ENCODE peak calls at places on chromosomes 2 and 18, in seven cellular contexts. K is uterus, Z is GM23338, O is psoas muscle, I is spleen, P is SK-N-SH, Q is A673. Y is an unnamed sample. For H3K27me3, the result is how much of the 10 kb centered on the place peaks cover.

GRCh38 chr2:68417931-68418330 is 49.2 kb downstream of the FBXO48 start:
- DNase-seq in K (no peak), Z (no peak), O (no peak), I (no peak), P (no peak), Q (no peak), Y (no peak)

GRCh38 chr2:233566141-233566956 is at the start of gene USP40:
- DNase-seq in K (peak), Z (peak), O (peak), I (peak), P (peak), Q (peak), Y (peak)

GRCh38 chr2:239548491-239548890 is 147.7 kb upstream of the HDAC4 start:
- DNase-seq in K (no peak), Z (no peak), O (no peak), I (peak), P (no peak), Q (no peak), Y (no peak)

GRCh38 chr2:59575191-59575590 is 978.3 kb downstream of the BCL11A start:
- DNase-seq in K (no peak), Z (no peak), O (no peak), I (no peak), P (no peak), Q (no peak), Y (no peak)

GRCh38 chr18:25137133-25137472 is 214.9 kb downstream of the ZNF521 start:
- DNase-seq in K (no peak), Z (no peak), O (no peak), I (no peak), P (no peak), Q (no peak), Y (no peak)

GRCh38 chr2:203667838-203668237 is 38.6 kb upstream of the CD28 start:
- DNase-seq in K (no peak), Z (no peak), O (no peak), I (no peak), P (no peak), Q (no peak), Y (no peak)

GRCh38 chr2:44766220-44766619 is 175.3 kb upstream of the SIX3 start:
- DNase-seq in K (no peak), Z (no peak), O (no peak), I (no peak), P (no peak), Q (no peak), Y (no peak)

GRCh38 chr2:33644215-33644614 is 45.1 kb upstream of the FAM98A start:
- DNase-seq in K (no peak), Z (no peak), O (no peak), I (no peak), P (no peak), Q (no peak), Y (no peak)

GRCh38 chr2:207330912-207331311 is 165.2 kb upstream of the KLF7 start:
- DNase-seq in K (peak), Z (no peak), O (no peak), I (no peak), P (no peak), Q (peak), Y (peak)

GRCh38 chr2:237149425-237149824 is 63.7 kb downstream of the COPS8 start:
- DNase-seq in K (no peak), Z (no peak), O (no peak), I (no peak), P (no peak), Q (no peak), Y (no peak)

GRCh38 chr2:64865073-64865830 is 123.9 kb upstream of the SLC1A4 start:
- DNase-seq in K (peak), Z (peak), O (peak), I (peak), P (peak), Q (peak), Y (no peak)

GRCh38 chr2:102806250-102806837 is 44.5 kb downstream of the TMEM182 start:
- DNase-seq in K (peak), Z (peak), O (peak), I (no peak), P (peak), Q (peak), Y (peak)

GRCh38 chr2:112173646-112174319 is 35.6 kb downstream of the FBLN7 start:
- DNase-seq in K (no peak), Z (no peak), O (no peak), I (no peak), P (peak), Q (peak), Y (no peak)

GRCh38 chr18:49020621-49021021 is 69.9 kb upstream of the SMAD7 start:
- DNase-seq in K (peak), Z (no peak), O (peak), I (no peak), P (no peak), Q (no peak), Y (no peak)

GRCh38 chr2:71336384-71336783 is 4.8 kb downstream of the ZNF638 start:
- DNase-seq in K (no peak), Z (no peak), O (no peak), I (no peak), P (no peak), Q (no peak), Y (no peak)

GRCh38 chr18:38923136-38923535 is 1357.5 kb upstream of the CELF4 start:
- DNase-seq in K (no peak), Z (peak), O (no peak), I (no peak), P (no peak), Q (no peak), Y (no peak)

GRCh38 chr2:150596071-150596470 is 108.6 kb upstream of the RND3 start:
- DNase-seq in K (no peak), Z (no peak), O (no peak), I (no peak), P (no peak), Q (no peak), Y (peak)

GRCh38 chr2:218806346-218806978 is 24.5 kb downstream of the CYP27A1 start:
- DNase-seq in K (peak), Z (peak), O (peak), I (no peak), P (no peak), Q (peak), Y (peak)

GRCh38 chr18:52190630-52191029 is 149.4 kb upstream of the DCC start:
- DNase-seq in K (no peak), Z (peak), O (no peak), I (no peak), P (no peak), Q (peak), Y (no peak)

GRCh38 chr18:45910405-45911023 is 56.6 kb downstream of the EPG5 start:
- DNase-seq in K (no peak), Z (peak), O (no peak), I (peak), P (peak), Q (peak), Y (no peak)

GRCh38 chr2:125424386-125424785 is 1231.6 kb upstream of the GYPC start:
- DNase-seq in K (no peak), Z (no peak), O (no peak), I (no peak), P (no peak), Q (no peak), Y (no peak)

GRCh38 chr18:53952700-53953099 is 271.8 kb downstream of the MBD2 start:
- DNase-seq in K (no peak), Z (no peak), O (no peak), I (no peak), P (no peak), Q (no peak), Y (no peak)

GRCh38 chr2:171410101-171410500 is 23.7 kb downstream of the METTL8 start:
- DNase-seq in K (no peak), Z (no peak), O (no peak), I (no peak), P (no peak), Q (no peak), Y (no peak)

GRCh38 chr18:48545690-48546365 is 7.0 kb downstream of the CTIF start:
- DNase-seq in K (peak), Z (peak), O (peak), I (no peak), P (peak), Q (peak), Y (no peak)

GRCh38 chr2:101524811-101525430 is 50.0 kb upstream of the RFX8 start:
- DNase-seq in K (no peak), Z (no peak), O (peak), I (no peak), P (no peak), Q (no peak), Y (no peak)

GRCh38 chr2:174729797-174730529 is 34.3 kb downstream of the CHRNA1 start:
- DNase-seq in K (no peak), Z (peak), O (no peak), I (no peak), P (peak), Q (peak), Y (no peak)

GRCh38 chr2:143553261-143553660 is 424.0 kb downstream of the ARHGAP15 start:
- DNase-seq in K (no peak), Z (no peak), O (no peak), I (no peak), P (no peak), Q (no peak), Y (no peak)

GRCh38 chr2:197673606-197674005 is 1.8 kb downstream of the RFTN2 start:
- DNase-seq in K (no peak), Z (no peak), O (no peak), I (no peak), P (no peak), Q (no peak), Y (no peak)

GRCh38 chr2:146754606-146755005 is 1090.2 kb upstream of the ACVR2A start:
- DNase-seq in K (no peak), Z (no peak), O (no peak), I (no peak), P (no peak), Q (no peak), Y (no peak)

GRCh38 chr18:55404811-55405654 is 183.0 kb downstream of the TCF4 start:
- DNase-seq in K (no peak), Z (no peak), O (no peak), I (no peak), P (no peak), Q (no peak), Y (no peak)

GRCh38 chr2:168571061-168571460 is 115.0 kb downstream of the CERS6 start:
- DNase-seq in K (no peak), Z (no peak), O (no peak), I (no peak), P (no peak), Q (no peak), Y (no peak)

GRCh38 chr18:21686282-21687105 is 18.1 kb downstream of the ABHD3 start:
- DNase-seq in K (no peak), Z (no peak), O (no peak), I (no peak), P (no peak), Q (peak), Y (no peak)

GRCh38 chr2:238158807-238159539 is at the start of gene ERFE:
- DNase-seq in K (peak), Z (peak), O (peak), I (peak), P (peak), Q (peak), Y (no peak)

GRCh38 chr2:237156131-237156856 is 70.6 kb downstream of the COPS8 start:
- DNase-seq in K (peak), Z (no peak), O (peak), I (peak), P (peak), Q (no peak), Y (peak)

GRCh38 chr2:161134547-161135518 is 25.4 kb upstream of the TANK start:
- DNase-seq in K (no peak), Z (peak), O (no peak), I (no peak), P (peak), Q (peak), Y (no peak)

GRCh38 chr2:43184339-43184895 is 42.0 kb downstream of the ZFP36L2 start:
- DNase-seq in K (no peak), Z (no peak), O (no peak), I (no peak), P (no peak), Q (no peak), Y (no peak)

GRCh38 chr18:3665780-3666525 is 216.0 kb downstream of the TGIF1 start:
- DNase-seq in K (peak), Z (peak), O (peak), I (peak), P (peak), Q (peak), Y (peak)

GRCh38 chr18:3669376-3669775 is 219.4 kb downstream of the TGIF1 start:
- DNase-seq in K (no peak), Z (no peak), O (no peak), I (no peak), P (no peak), Q (no peak), Y (no peak)

GRCh38 chr18:3666526-3667254 is 216.7 kb downstream of the TGIF1 start:
- DNase-seq in K (no peak), Z (no peak), O (no peak), I (no peak), P (no peak), Q (no peak), Y (no peak)

GRCh38 chr18:3665187-3665586 is 215.2 kb downstream of the TGIF1 start:
- DNase-seq in K (no peak), Z (no peak), O (no peak), I (no peak), P (no peak), Q (no peak), Y (no peak)

GRCh38 chr18:3667255-3668137 is 217.5 kb downstream of the TGIF1 start:
- DNase-seq in K (no peak), Z (no peak), O (no peak), I (no peak), P (no peak), Q (no peak), Y (no peak)
- H3K4me3 ChIP-seq in K (no peak), Z (no peak), O (no peak), I (no peak), P (no peak), Q (no peak), Y (no peak)

GRCh38 chr2:162964513-162964912 is 125.9 kb upstream of the KCNH7 start:
- DNase-seq in K (no peak), Z (peak), O (no peak), I (no peak), P (no peak), Q (no peak), Y (no peak)
- H3K27me3 ChIP-seq in K (under half), Z (under half), O (under half), I (under half), P (under half), Q (under half), Y (under half)

GRCh38 chr2:224038830-224039079 is 331 bp downstream of the SERPINE2 start:
- DNase-seq in K (no peak), Z (no peak), O (no peak), I (no peak), P (no peak), Q (no peak), Y (no peak)

GRCh38 chr2:224039080-224039769 is at the start of gene SERPINE2:
- DNase-seq in K (peak), Z (peak), O (peak), I (peak), P (peak), Q (peak), Y (no peak)

GRCh38 chr2:224038049-224038829 is 847 bp downstream of the SERPINE2 start:
- DNase-seq in K (peak), Z (peak), O (peak), I (peak), P (no peak), Q (peak), Y (no peak)

GRCh38 chr2:224040753-224041152 is 1.7 kb upstream of the SERPINE2 start:
- DNase-seq in K (no peak), Z (no peak), O (no peak), I (no peak), P (no peak), Q (no peak), Y (no peak)

GRCh38 chr2:224039770-224040088 is 643 bp upstream of the SERPINE2 start:
- DNase-seq in K (no peak), Z (peak), O (no peak), I (no peak), P (no peak), Q (no peak), Y (no peak)
- TF ChIP-seq CTCF in K (no peak), Z (peak), O (no peak), I (no peak), P (peak), Q (no peak), Y (no peak)

GRCh38 chr2:69947078-69947801 is 14.2 kb downstream of the ASPRV1 start:
- DNase-seq in K (no peak), Z (no peak), O (no peak), I (no peak), P (no peak), Q (no peak), Y (no peak)

GRCh38 chr2:69945447-69945846 is 16.0 kb downstream of the ASPRV1 start:
- DNase-seq in K (no peak), Z (no peak), O (no peak), I (peak), P (no peak), Q (no peak), Y (no peak)

GRCh38 chr2:69945900-69946299 is 15.5 kb downstream of the ASPRV1 start:
- DNase-seq in K (no peak), Z (no peak), O (no peak), I (no peak), P (no peak), Q (no peak), Y (no peak)

GRCh38 chr2:69948032-69948962 is 13.1 kb downstream of the ASPRV1 start:
- DNase-seq in K (no peak), Z (peak), O (no peak), I (no peak), P (peak), Q (no peak), Y (no peak)

DNA sequence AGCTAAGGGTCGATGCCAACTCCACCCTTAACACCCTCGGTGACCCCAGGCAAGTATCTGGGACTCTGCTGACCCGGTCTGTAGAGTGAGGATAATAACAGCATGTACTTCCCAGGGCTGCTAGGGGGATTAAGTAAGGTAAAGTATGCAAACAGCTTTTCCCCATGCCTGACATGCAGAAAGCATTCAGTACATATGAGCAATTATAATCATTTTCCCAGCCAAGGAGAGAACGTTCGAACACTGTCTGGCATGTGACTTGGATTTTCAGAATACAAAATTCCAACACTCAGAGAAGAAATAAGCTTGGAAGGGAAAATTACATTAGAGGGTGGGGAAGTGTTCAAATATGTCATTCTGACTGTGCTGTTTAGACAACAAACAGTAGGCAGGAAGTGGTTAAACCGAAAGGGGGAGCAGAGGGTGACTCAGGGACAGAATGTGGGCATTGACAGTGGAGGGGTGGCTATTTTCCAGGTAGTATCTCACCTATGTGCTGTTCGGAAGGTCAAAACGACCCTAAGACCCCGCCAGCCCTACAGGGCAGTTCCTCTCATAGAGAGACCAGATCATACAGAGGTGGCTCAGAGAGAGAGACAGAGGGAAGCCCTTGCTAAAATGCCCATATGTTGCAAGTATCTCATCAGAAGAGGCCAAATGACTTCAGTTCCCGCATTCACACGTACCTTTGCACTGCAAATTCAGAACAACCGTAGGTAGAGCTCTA is 14.9 kb downstream of the ASPRV1 start:
- DNase-seq in K (no peak), Z (no peak), O (no peak), I (no peak), P (no peak), Q (no peak), Y (peak)
- H3K4me3 ChIP-seq in K (no peak), Z (no peak), O (no peak), I (no peak), P (no peak), Q (no peak), Y (no peak)

GRCh38 chr2:27262379-27263286 is at the start of gene SLC30A3:
- DNase-seq in K (peak), Z (peak), O (peak), I (peak), P (peak), Q (peak), Y (no peak)

GRCh38 chr2:27261241-27261925 is 1.5 kb downstream of the SLC30A3 start:
- DNase-seq in K (no peak), Z (no peak), O (no peak), I (no peak), P (no peak), Q (no peak), Y (no peak)

GRCh38 chr2:27264253-27264752 is 1.5 kb upstream of the SLC30A3 start:
- DNase-seq in K (no peak), Z (peak), O (no peak), I (no peak), P (peak), Q (peak), Y (no peak)

GRCh38 chr2:27263287-27264252 is 723 bp upstream of the SLC30A3 start:
- DNase-seq in K (no peak), Z (peak), O (no peak), I (no peak), P (peak), Q (no peak), Y (no peak)

DNA sequence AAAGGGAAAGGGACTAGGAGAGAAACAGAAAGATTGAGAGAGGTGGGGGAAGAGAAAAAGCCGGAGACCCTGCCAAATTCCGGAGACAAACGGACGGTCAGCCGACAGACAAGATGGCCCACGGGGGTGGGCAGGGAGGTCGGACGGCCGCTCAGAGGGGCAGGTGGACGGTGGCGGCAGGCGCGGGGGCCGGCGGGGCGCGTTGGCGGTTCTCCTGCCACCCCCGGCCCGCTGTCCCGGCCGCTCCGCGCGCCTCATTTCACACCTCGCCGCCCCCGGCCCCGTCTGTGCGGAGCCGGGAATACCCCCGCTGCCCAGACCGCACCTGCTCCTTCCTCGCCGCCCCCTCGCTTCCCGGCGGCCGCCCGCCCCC is 935 bp downstream of the SLC30A3 start:
- DNase-seq in K (no peak), Z (no peak), O (no peak), I (no peak), P (no peak), Q (no peak), Y (no peak)
- H3K27me3 ChIP-seq in K (under half), Z (half or more), O (under half), I (half or more), P (half or more), Q (under half), Y (half or more)

DNA sequence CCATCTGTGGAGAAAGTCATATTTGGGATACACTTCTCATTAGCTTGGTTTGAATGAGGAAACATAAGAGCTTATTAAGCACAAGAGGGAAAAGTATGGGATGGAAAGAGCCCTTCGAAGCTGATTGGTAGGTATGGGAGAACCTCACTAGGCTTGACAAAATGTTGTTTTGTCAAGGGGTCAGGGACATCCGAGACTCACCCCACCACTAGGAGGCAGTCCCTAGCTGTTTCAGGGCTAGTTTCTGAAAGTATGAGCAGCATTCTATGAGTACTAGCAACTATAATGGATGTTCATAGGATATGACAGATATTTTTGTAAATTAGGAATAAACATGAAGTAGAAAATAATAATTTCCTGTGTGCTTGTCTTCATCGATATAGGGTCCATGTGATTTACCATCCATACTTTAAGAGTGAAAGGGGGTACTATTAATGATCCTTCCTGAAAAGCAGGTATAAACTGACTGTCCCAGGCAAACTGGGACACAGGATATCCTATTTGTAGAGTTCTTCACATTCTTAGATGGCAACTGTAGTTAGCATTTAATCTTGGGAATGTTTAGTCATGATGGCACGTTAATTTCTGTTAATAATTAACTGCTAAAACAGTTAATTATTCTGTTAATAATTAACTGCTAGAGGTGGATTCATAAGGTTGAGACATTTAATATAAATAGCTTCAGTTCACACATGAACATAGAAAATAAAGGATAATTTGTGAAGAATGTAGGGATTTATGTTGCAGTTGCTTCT is 28.4 kb downstream of the OTX1 start:
- DNase-seq in K (no peak), Z (peak), O (no peak), I (no peak), P (peak), Q (peak), Y (no peak)
- TF ChIP-seq CTCF in K (no peak), Z (peak), O (no peak), I (no peak), P (peak), Q (peak), Y (peak)

Y was measured in BJ.